ENCODE peak calls at places on chromosomes 1 and 21, in four cellular contexts. T is CD4-positive, alpha-beta T cell; F is A673; O is thoracic aorta. H is an unnamed sample.

GRCh38 chr1:119984771-119985170 is 84.7 kb downstream of the NOTCH2 start:
- DNase-seq in T (no peak), F (no peak), O (no peak), H (no peak)

GRCh38 chr1:55255901-55256300 is 40.7 kb upstream of the USP24 start:
- DNase-seq in T (no peak), O (no peak), F (no peak), H (no peak)

GRCh38 chr1:27306892-27307850 is 14.8 kb upstream of the TMEM222 start:
- DNase-seq in T (no peak), F (no peak), O (no peak), H (no peak)

GRCh38 chr1:245153645-245154428 is 948 bp upstream of the KIF26B start:
- DNase-seq in T (no peak), O (no peak), F (no peak), H (no peak)

GRCh38 chr1:150511551-150511950 is 3.6 kb downstream of the ECM1 start:
- DNase-seq in O (no peak), F (no peak), T (no peak), H (no peak)

GRCh38 chr1:28735961-28736449 is 735 bp upstream of the YTHDF2 start:
- DNase-seq in T (no peak), O (no peak), F (no peak), H (no peak)

GRCh38 chr21:45479691-45480675 is 62.3 kb downstream of the SLC19A1 start:
- DNase-seq in F (no peak), T (no peak), O (no peak), H (no peak)

GRCh38 chr1:44154665-44155064 is 13.2 kb upstream of the KLF18 start:
- DNase-seq in O (no peak), F (no peak), T (no peak), H (peak)

GRCh38 chr1:191648939-191649338 is 509.3 kb upstream of the RGS18 start:
- DNase-seq in F (no peak), T (no peak), O (no peak), H (no peak)

GRCh38 chr1:197391303-197392226 is 123.5 kb downstream of the CRB1 start:
- DNase-seq in F (no peak), T (no peak), O (no peak), H (no peak)

GRCh38 chr21:44854664-44855446 is 18.6 kb downstream of the PTTG1IP start:
- DNase-seq in F (no peak), T (peak), O (no peak), H (no peak)

GRCh38 chr1:66725885-66726665 is 26.2 kb upstream of the DYNLT5 start:
- DNase-seq in F (peak), O (no peak), T (peak), H (peak)

GRCh38 chr1:205631010-205631726 is 643 bp downstream of the ELK4 start:
- DNase-seq in O (no peak), F (peak), T (peak), H (no peak)

GRCh38 chr1:12528021-12528852 is 89.8 kb downstream of the DHRS3 start:
- DNase-seq in T (no peak), F (no peak), O (no peak), H (no peak)

GRCh38 chr1:7422966-7423365 is 348.1 kb upstream of the VAMP3 start:
- DNase-seq in O (no peak), F (no peak), T (no peak), H (no peak)

GRCh38 chr1:221670081-221670480 is 71.8 kb downstream of the DUSP10 start:
- DNase-seq in O (no peak), F (no peak), T (no peak), H (no peak)

GRCh38 chr1:180053594-180054567 is 99.3 kb downstream of the CEP350 start:
- DNase-seq in T (no peak), O (no peak), F (no peak), H (no peak)

GRCh38 chr1:66930823-66931174 is 6.0 kb downstream of the MIER1 start:
- DNase-seq in F (no peak), O (no peak), T (no peak), H (no peak)

GRCh38 chr1:84946631-84947030 is 50.3 kb downstream of the MCOLN2 start:
- DNase-seq in T (no peak), F (no peak), O (no peak), H (no peak)

GRCh38 chr1:240285541-240285940 is 193.9 kb downstream of the FMN2 start:
- DNase-seq in T (no peak), O (no peak), F (no peak), H (no peak)

GRCh38 chr1:184059887-184060286 is 8.4 kb downstream of the TSEN15 start:
- DNase-seq in T (no peak), O (no peak), F (no peak), H (no peak)

GRCh38 chr1:184061396-184062003 is 10.0 kb downstream of the TSEN15 start:
- DNase-seq in O (no peak), T (no peak), F (no peak), H (no peak)

GRCh38 chr1:184056921-184057496 is 5.5 kb downstream of the TSEN15 start:
- DNase-seq in F (peak), O (no peak), T (no peak), H (no peak)

GRCh38 chr1:184062640-184063280 is 11.2 kb downstream of the TSEN15 start:
- DNase-seq in F (no peak), T (no peak), O (no peak), H (no peak)

DNA sequence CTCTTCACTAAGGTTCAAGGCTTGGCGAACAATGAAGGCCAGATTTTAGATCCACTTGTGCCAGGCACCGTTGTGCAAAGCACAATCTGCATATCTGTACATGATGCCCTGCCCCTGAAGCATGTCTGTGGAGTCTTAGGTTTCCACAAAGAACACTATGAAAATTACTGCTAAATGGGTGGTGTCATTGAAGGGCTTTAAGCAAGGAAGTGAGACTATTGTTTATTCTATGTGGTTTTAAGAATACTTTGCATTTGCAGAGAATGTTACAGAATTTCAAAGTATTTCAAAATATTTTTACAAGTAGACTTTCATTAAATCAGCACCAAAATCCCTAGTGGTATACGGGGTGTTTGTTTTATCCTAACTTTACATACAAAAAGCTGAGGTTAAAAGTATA is 8.8 kb downstream of the TSEN15 start:
- DNase-seq in F (no peak), T (no peak), O (no peak), H (no peak)
- H3K27ac ChIP-seq in F (no peak), T (no peak), O (no peak), H (no peak)

GRCh38 chr1:98086796-98087195 is 166.0 kb upstream of the DPYD start:
- DNase-seq in F (peak), T (no peak), O (no peak), H (peak)
- H3K27ac ChIP-seq in F (no peak), T (no peak), O (no peak), H (peak)

GRCh38 chr1:20355828-20356735 is 65.4 kb downstream of the VWA5B1 start:
- DNase-seq in O (no peak), T (no peak), F (no peak), H (peak)
- H3K27ac ChIP-seq in O (no peak), T (no peak), F (no peak), H (peak)

GRCh38 chr1:156160000-156160743 is 6.8 kb downstream of the SEMA4A start:
- DNase-seq in F (no peak), O (no peak), T (no peak), H (no peak)
- H3K27ac ChIP-seq in F (peak), O (peak), T (no peak), H (no peak)

DNA sequence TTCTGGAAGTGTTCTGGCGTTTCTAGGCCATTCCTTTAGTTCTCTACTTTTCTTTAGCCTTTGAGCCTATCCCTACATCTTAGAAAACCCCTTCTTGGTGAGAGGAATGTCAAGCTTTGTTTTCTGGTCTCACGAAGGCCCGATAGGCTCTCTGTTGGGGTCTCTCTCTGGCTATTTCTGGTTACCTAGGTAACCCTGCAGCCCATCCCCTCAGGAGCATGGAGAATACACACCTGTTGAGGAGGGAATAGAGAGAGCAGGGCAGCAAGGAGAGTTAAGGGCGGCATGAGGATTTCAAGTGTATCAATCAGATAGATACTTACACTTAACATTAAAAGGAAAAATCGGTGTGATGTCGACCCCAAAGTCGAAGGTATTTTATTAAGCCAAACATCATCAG is 45.7 kb downstream of the LRRC8D start:
- DNase-seq in O (no peak), F (no peak), T (no peak), H (no peak)
- H3K27ac ChIP-seq in O (no peak), F (peak), T (no peak), H (peak)

DNA sequence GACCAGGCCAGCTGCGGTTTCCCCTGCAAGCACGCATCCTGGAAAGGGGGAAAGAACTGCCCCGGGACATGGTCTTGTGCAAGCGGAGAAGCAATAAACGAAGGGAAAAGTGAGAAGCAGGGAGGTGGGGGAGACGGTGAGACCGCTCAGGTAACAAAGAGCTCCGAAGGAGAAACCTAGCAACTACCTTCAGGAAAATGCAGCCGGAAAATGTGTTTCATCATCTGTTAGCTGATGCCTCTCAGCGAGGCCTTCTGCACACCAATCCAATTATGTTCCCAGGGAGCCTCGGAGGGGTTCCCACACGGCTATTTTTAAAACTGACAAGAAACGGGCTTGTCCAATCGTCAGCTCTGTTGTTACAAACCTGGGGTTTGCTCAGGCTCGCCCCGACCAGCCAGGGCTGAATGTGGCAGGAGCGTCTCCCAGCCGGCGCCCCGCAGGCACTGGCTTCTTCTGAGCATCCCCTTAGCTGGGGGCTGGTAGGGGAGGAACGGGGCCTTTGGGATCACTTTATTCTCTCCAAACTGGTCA is 3.4 kb downstream of the RIPK4 start:
- DNase-seq in T (no peak), O (no peak), F (peak), H (no peak)
- H3K27ac ChIP-seq in T (no peak), O (no peak), F (peak), H (peak)

DNA sequence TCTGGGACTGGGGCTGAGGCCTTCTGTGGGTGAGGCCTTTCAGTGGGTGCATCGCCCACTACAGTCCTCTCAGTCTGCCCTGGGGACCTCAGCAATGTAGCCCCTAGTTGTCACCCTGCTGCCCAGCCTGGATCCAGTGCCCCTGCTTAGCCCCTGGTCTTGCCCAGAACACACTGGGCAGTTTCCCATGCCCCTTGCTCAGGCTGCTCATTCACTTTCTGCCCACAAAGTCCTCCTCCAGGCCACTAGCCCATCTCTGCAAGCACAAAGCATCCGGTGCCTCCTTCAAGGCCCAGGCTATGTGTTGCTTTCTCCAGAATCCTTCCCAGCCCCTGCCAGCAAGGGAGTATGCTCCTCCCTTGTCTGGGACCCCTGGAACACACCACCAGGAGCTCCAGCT is 5.4 kb upstream of the ADORA1 start:
- DNase-seq in O (no peak), T (no peak), F (no peak), H (no peak)
- H3K27ac ChIP-seq in O (no peak), T (no peak), F (no peak), H (no peak)

GRCh38 chr1:160618763-160619274 is 28.0 kb downstream of the SLAMF1 start:
- DNase-seq in F (peak), O (no peak), T (peak), H (no peak)

GRCh38 chr1:160622885-160623633 is 23.8 kb downstream of the SLAMF1 start:
- DNase-seq in T (no peak), F (no peak), O (no peak), H (no peak)

GRCh38 chr1:160619742-160620277 is 27.0 kb downstream of the SLAMF1 start:
- DNase-seq in F (no peak), T (no peak), O (no peak), H (no peak)

GRCh38 chr1:160621633-160622413 is 25.0 kb downstream of the SLAMF1 start:
- DNase-seq in O (no peak), F (no peak), T (no peak), H (no peak)

DNA sequence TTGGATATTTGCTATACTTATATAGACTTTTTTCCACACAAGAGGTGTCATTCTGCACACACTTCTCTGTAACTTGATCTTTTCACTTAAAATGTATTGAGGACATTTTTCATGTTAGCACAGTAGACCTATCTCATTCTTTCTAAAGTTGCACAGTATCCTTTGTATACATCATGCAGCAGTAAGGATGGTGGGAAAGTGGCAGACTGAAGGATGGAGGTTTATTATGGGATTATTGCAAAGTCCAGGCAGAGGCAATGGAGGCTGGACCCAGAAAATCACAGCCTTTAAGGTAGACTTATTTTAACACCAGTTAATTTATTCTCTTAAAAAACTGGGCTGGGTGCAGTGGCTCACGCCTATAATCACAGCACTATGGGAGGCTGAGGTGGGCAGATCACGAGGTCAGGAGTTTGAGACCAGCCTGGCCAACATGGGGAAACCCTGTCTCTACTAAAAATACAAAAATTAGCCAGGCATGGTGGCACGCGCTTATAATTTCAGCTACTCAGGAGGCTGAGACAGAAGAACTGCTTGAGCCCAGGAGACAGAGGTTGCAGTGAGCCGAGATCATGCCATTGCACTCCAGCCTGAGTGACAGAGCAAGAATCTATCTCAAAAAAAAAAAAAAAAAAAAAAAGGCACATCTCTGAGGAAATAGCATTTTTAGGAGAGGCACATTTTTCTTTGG is 25.8 kb downstream of the SLAMF1 start:
- DNase-seq in T (no peak), F (no peak), O (no peak), H (no peak)
- H3K27ac ChIP-seq in T (no peak), F (no peak), O (no peak), H (no peak)

GRCh38 chr1:1529321-1529720 is 11.1 kb downstream of the TMEM240 start:
- DNase-seq in F (no peak), O (no peak), T (no peak), H (no peak)
- H3K27ac ChIP-seq in F (no peak), O (no peak), T (no peak), H (no peak)

H was measured in epithelial cell of prostate.